ENCODE peak calls at places on chromosomes 12 and 14, in nine cellular contexts. One of them, this sample, is unnamed.

GRCh38 chr14:30355431-30355913 is 203.5 kb upstream of the G2E3 start:
- DNase-seq in Caco-2: no peak
- DNase-seq in pancreas: no peak
- DNase-seq in suprapubic skin: no peak
- DNase-seq in CD4-positive, alpha-beta memory T cell: no peak
- DNase-seq in GM10248: peak
- DNase-seq in WTC11: no peak
- DNase-seq in AG09309: no peak
- DNase-seq in GM12878: peak
- DNase-seq in this sample: no peak

GRCh38 chr12:55724226-55724939 is 4.2 kb downstream of the RDH5 start:
- DNase-seq in GM10248: peak
- DNase-seq in Caco-2: peak
- DNase-seq in suprapubic skin: peak
- DNase-seq in pancreas: peak
- DNase-seq in WTC11: peak
- DNase-seq in AG09309: no peak
- DNase-seq in GM12878: no peak
- DNase-seq in CD4-positive, alpha-beta memory T cell: peak
- DNase-seq in this sample: no peak

GRCh38 chr14:69204753-69205152 is 13.5 kb downstream of the EXD2 start:
- DNase-seq in WTC11: no peak
- DNase-seq in Caco-2: no peak
- DNase-seq in suprapubic skin: no peak
- DNase-seq in pancreas: no peak
- DNase-seq in GM10248: no peak
- DNase-seq in GM12878: no peak
- DNase-seq in CD4-positive, alpha-beta memory T cell: no peak
- DNase-seq in AG09309: no peak
- DNase-seq in this sample: no peak

GRCh38 chr14:94460631-94461416 is 8.2 kb upstream of the SERPINA11 start:
- DNase-seq in WTC11: no peak
- DNase-seq in AG09309: no peak
- DNase-seq in suprapubic skin: no peak
- DNase-seq in pancreas: no peak
- DNase-seq in Caco-2: no peak
- DNase-seq in GM12878: no peak
- DNase-seq in GM10248: no peak
- DNase-seq in CD4-positive, alpha-beta memory T cell: no peak
- DNase-seq in this sample: no peak

GRCh38 chr12:4108803-4109345 is 164.7 kb upstream of the CCND2 start:
- DNase-seq in suprapubic skin: no peak
- DNase-seq in pancreas: no peak
- DNase-seq in WTC11: no peak
- DNase-seq in GM10248: no peak
- DNase-seq in CD4-positive, alpha-beta memory T cell: no peak
- DNase-seq in GM12878: no peak
- DNase-seq in AG09309: no peak
- DNase-seq in Caco-2: no peak
- DNase-seq in this sample: no peak

GRCh38 chr14:53109028-53109687 is 44.0 kb downstream of the DDHD1 start:
- DNase-seq in pancreas: no peak
- DNase-seq in suprapubic skin: no peak
- DNase-seq in CD4-positive, alpha-beta memory T cell: peak
- DNase-seq in AG09309: no peak
- DNase-seq in Caco-2: no peak
- DNase-seq in GM12878: peak
- DNase-seq in GM10248: peak
- DNase-seq in WTC11: no peak
- DNase-seq in this sample: peak

GRCh38 chr12:77060136-77060882 is 5.1 kb downstream of the E2F7 start:
- DNase-seq in AG09309: no peak
- DNase-seq in Caco-2: no peak
- DNase-seq in CD4-positive, alpha-beta memory T cell: no peak
- DNase-seq in GM10248: peak
- DNase-seq in WTC11: no peak
- DNase-seq in GM12878: peak
- DNase-seq in pancreas: no peak
- DNase-seq in suprapubic skin: no peak
- DNase-seq in this sample: no peak

GRCh38 chr12:103840399-103840880 is 594 bp downstream of the NT5DC3 start:
- DNase-seq in AG09309: no peak
- DNase-seq in pancreas: no peak
- DNase-seq in GM10248: peak
- DNase-seq in Caco-2: no peak
- DNase-seq in GM12878: no peak
- DNase-seq in suprapubic skin: no peak
- DNase-seq in CD4-positive, alpha-beta memory T cell: no peak
- DNase-seq in WTC11: peak
- DNase-seq in this sample: no peak

GRCh38 chr12:43283206-43283605 is 268.8 kb downstream of the ADAMTS20 start:
- DNase-seq in CD4-positive, alpha-beta memory T cell: no peak
- DNase-seq in suprapubic skin: no peak
- DNase-seq in pancreas: no peak
- DNase-seq in GM10248: no peak
- DNase-seq in Caco-2: no peak
- DNase-seq in WTC11: no peak
- DNase-seq in GM12878: no peak
- DNase-seq in AG09309: no peak
- DNase-seq in this sample: no peak

This sample was measured in CD8-positive, alpha-beta T cell.